ENCODE peak calls at places on chromosomes 11 and 22, in eight cellular contexts. D is HCT116; J is T-helper 17 cell; H is upper lobe of right lung; L is CD8-positive, alpha-beta T cell; X is activated naive CD8-positive, alpha-beta T cell treated with anti-CD3 and anti-CD28 coated beads, Interleukin-2, amount 10 ng/mL, durations not matched to agents 7 days and 5 days; C is left lung; V is stimulated activated naive CD8-positive, alpha-beta T cell treated with anti-CD3 and anti-CD28 coated beads, Interleukin-15, amount 100 ng/mL, for 72 hours. Q is an unnamed sample.

GRCh38 chr11:69296890-69297224 is 2.9 kb downstream of the MYEOV start:
- ATAC-seq in D (no peak), J (no peak), H (no peak), L (no peak), X (peak; percentile 64), C (no peak), V (no peak), Q (no peak)

GRCh38 chr11:126664643-126665042 is 309.2 kb downstream of the ST3GAL4 start:
- ATAC-seq in D (no peak), J (no peak), H (no peak), L (no peak), X (no peak), C (no peak), V (no peak), Q (no peak)

GRCh38 chr22:21857501-21857914 is 9.9 kb downstream of the MAPK1 start:
- ATAC-seq in D (no peak), J (peak; percentile 45), H (peak; percentile 59), L (no peak), X (no peak), C (peak; percentile 9), V (peak; percentile 94), Q (no peak)

GRCh38 chr22:37222440-37222971 is 10.2 kb upstream of the SSTR3 start:
- ATAC-seq in D (no peak), J (peak; percentile 33), H (no peak), L (peak; percentile 29), X (peak; percentile 37), C (peak; percentile 11), V (peak; percentile 51), Q (no peak)

GRCh38 chr22:30591191-30591587 is 521 bp downstream of the PES1 start:
- ATAC-seq in D (no peak), J (no peak), H (no peak), L (no peak), X (no peak), C (no peak), V (no peak), Q (no peak)

GRCh38 chr11:125111341-125112234 is at the start of gene TMEM218:
- ATAC-seq in D (peak; percentile 98), J (peak; percentile 96), H (peak; percentile 100), L (peak; percentile 88), X (peak; percentile 99), C (peak; percentile 100), V (peak; percentile 98), Q (peak; percentile 100)

GRCh38 chr11:65611028-65611757 is 2.8 kb downstream of the MAP3K11 start:
- ATAC-seq in D (no peak), J (no peak), H (peak; percentile 2), L (no peak), X (no peak), C (no peak), V (no peak), Q (no peak)

GRCh38 chr22:32265882-32266767 is 11.0 kb upstream of the SLC5A4 start:
- ATAC-seq in D (peak; percentile 85), J (peak; percentile 68), H (peak; percentile 89), L (peak; percentile 63), X (peak; percentile 65), C (peak; percentile 91), V (peak; percentile 93), Q (peak; percentile 67)

GRCh38 chr11:96161271-96162089 is 181.5 kb downstream of the MAML2 start:
- ATAC-seq in D (no peak), J (no peak), H (no peak), L (no peak), X (no peak), C (no peak), V (no peak), Q (no peak)

GRCh38 chr11:126917531-126918204 is 82.9 kb downstream of the KIRREL3 start:
- ATAC-seq in D (no peak), J (no peak), H (no peak), L (no peak), X (no peak), C (peak; percentile 53), V (peak; percentile 94), Q (no peak)

GRCh38 chr22:35367331-35367886 is 13.5 kb upstream of the HMOX1 start:
- ATAC-seq in D (no peak), J (peak; percentile 66), H (peak; percentile 68), L (no peak), X (no peak), C (peak; percentile 38), V (no peak), Q (no peak)

GRCh38 chr11:104772806-104773241 is 125.4 kb downstream of the CASP12 start:
- ATAC-seq in D (no peak), J (peak; percentile 66), H (peak; percentile 36), L (no peak), X (peak; percentile 70), C (peak; percentile 77), V (no peak), Q (peak; percentile 43)

GRCh38 chr11:122646549-122647340 is 8.8 kb upstream of the UBASH3B start:
- ATAC-seq in D (no peak), J (no peak), H (peak; percentile 15), L (no peak), X (no peak), C (peak; percentile 45), V (no peak), Q (no peak)

GRCh38 chr22:41810022-41810421 is 9.5 kb downstream of the CCDC134 start:
- ATAC-seq in D (no peak), J (no peak), H (no peak), L (no peak), X (no peak), C (no peak), V (no peak), Q (no peak)

GRCh38 chr11:79263001-79263400 is 177.8 kb downstream of the TENM4 start:
- ATAC-seq in D (no peak), J (no peak), H (peak; percentile 30), L (no peak), X (no peak), C (no peak), V (no peak), Q (peak; percentile 44)

GRCh38 chr11:119797736-119798135 is 68.7 kb upstream of the NECTIN1 start:
- ATAC-seq in D (no peak), J (no peak), H (no peak), L (no peak), X (no peak), C (no peak), V (no peak), Q (no peak)

GRCh38 chr11:95108671-95109551 is 19.3 kb downstream of the ENDOD1 start:
- ATAC-seq in D (peak; percentile 52), J (no peak), H (peak; percentile 60), L (no peak), X (no peak), C (peak; percentile 29), V (no peak), Q (peak; percentile 49)

GRCh38 chr22:42664976-42665831 is 16.0 kb upstream of the CYB5R3 start:
- ATAC-seq in D (no peak), J (peak; percentile 81), H (no peak), L (no peak), X (no peak), C (no peak), V (no peak), Q (no peak)

GRCh38 chr22:23237841-23238240 is 57.5 kb downstream of the BCR start:
- ATAC-seq in D (no peak), J (peak; percentile 45), H (no peak), L (peak; percentile 53), X (no peak), C (no peak), V (peak; percentile 54), Q (no peak)

GRCh38 chr11:70145841-70146240 is 57.3 kb upstream of the FADD start:
- ATAC-seq in D (no peak), J (no peak), H (no peak), L (no peak), X (no peak), C (no peak), V (no peak), Q (no peak)

Q was measured in gastroesophageal sphincter.